ENCODE peak calls at places on chromosomes 5 and 9, in six cellular contexts. One of them, this sample, is unnamed.

GRCh38 chr5:23820764-23821471 is 313.5 kb downstream of the PRDM9 start:
- DNase-seq in H9: no peak
- DNase-seq in IMR-90: peak; percentile 1
- DNase-seq in mesendoderm: peak; percentile 47
- DNase-seq in mesenchymal stem cell: peak; percentile 56
- DNase-seq in H1: no peak
- DNase-seq in this sample: no peak

GRCh38 chr5:119331566-119332095 is 24.2 kb upstream of the TNFAIP8 start:
- DNase-seq in mesenchymal stem cell: peak; percentile 54
- DNase-seq in IMR-90: no peak
- DNase-seq in H1: no peak
- DNase-seq in H9: no peak
- DNase-seq in mesendoderm: no peak
- DNase-seq in this sample: no peak

GRCh38 chr9:19020886-19021285 is 12.1 kb downstream of the SAXO1 start:
- DNase-seq in mesenchymal stem cell: no peak
- DNase-seq in mesendoderm: no peak
- DNase-seq in IMR-90: no peak
- DNase-seq in H1: no peak
- DNase-seq in H9: no peak
- DNase-seq in this sample: no peak

GRCh38 chr5:176870110-176870591 is 29.0 kb downstream of the HK3 start:
- DNase-seq in IMR-90: peak; percentile 38
- DNase-seq in H9: peak; percentile 80
- DNase-seq in mesenchymal stem cell: peak; percentile 48
- DNase-seq in mesendoderm: peak; percentile 70
- DNase-seq in H1: peak; percentile 21
- DNase-seq in this sample: peak; percentile 52

GRCh38 chr5:57470339-57470738 is 12.3 kb downstream of the ACTBL2 start:
- DNase-seq in H9: no peak
- DNase-seq in H1: no peak
- DNase-seq in mesendoderm: no peak
- DNase-seq in mesenchymal stem cell: no peak
- DNase-seq in IMR-90: no peak
- DNase-seq in this sample: no peak

GRCh38 chr5:41821051-41821450 is 49.2 kb downstream of the OXCT1 start:
- DNase-seq in H9: no peak
- DNase-seq in mesendoderm: no peak
- DNase-seq in H1: no peak
- DNase-seq in IMR-90: no peak
- DNase-seq in mesenchymal stem cell: no peak
- DNase-seq in this sample: no peak

GRCh38 chr5:88881566-88881965 is 1.4 kb downstream of the MEF2C start:
- DNase-seq in H1: no peak
- DNase-seq in IMR-90: peak; percentile 9
- DNase-seq in H9: no peak
- DNase-seq in mesenchymal stem cell: peak; percentile 33
- DNase-seq in mesendoderm: no peak
- DNase-seq in this sample: no peak

GRCh38 chr5:179495906-179496455 is 54.4 kb upstream of the RUFY1 start:
- DNase-seq in H9: no peak
- DNase-seq in IMR-90: no peak
- DNase-seq in mesenchymal stem cell: no peak
- DNase-seq in H1: no peak
- DNase-seq in mesendoderm: no peak
- DNase-seq in this sample: no peak

GRCh38 chr5:141825836-141826560 is 52.2 kb downstream of the PCDH1 start:
- DNase-seq in mesendoderm: no peak
- DNase-seq in H1: no peak
- DNase-seq in H9: peak; percentile 61
- DNase-seq in mesenchymal stem cell: no peak
- DNase-seq in IMR-90: no peak
- DNase-seq in this sample: no peak

GRCh38 chr5:55935371-55935770 is 59.4 kb downstream of the IL6ST start:
- DNase-seq in mesendoderm: no peak
- DNase-seq in IMR-90: no peak
- DNase-seq in H9: no peak
- DNase-seq in H1: no peak
- DNase-seq in mesenchymal stem cell: no peak
- DNase-seq in this sample: no peak

GRCh38 chr5:56699588-56699987 is 115.8 kb upstream of the MAP3K1 start:
- DNase-seq in mesenchymal stem cell: no peak
- DNase-seq in IMR-90: no peak
- DNase-seq in H9: no peak
- DNase-seq in mesendoderm: no peak
- DNase-seq in H1: no peak
- DNase-seq in this sample: no peak

GRCh38 chr5:57453728-57454127 is 28.9 kb downstream of the ACTBL2 start:
- DNase-seq in mesendoderm: no peak
- DNase-seq in H1: no peak
- DNase-seq in H9: no peak
- DNase-seq in IMR-90: no peak
- DNase-seq in mesenchymal stem cell: no peak
- DNase-seq in this sample: no peak

GRCh38 chr9:108417726-108418125 is 438.1 kb downstream of the ACTL7B start:
- DNase-seq in mesenchymal stem cell: peak; percentile 30
- DNase-seq in H1: no peak
- DNase-seq in IMR-90: no peak
- DNase-seq in H9: no peak
- DNase-seq in mesendoderm: no peak
- DNase-seq in this sample: no peak

DNA sequence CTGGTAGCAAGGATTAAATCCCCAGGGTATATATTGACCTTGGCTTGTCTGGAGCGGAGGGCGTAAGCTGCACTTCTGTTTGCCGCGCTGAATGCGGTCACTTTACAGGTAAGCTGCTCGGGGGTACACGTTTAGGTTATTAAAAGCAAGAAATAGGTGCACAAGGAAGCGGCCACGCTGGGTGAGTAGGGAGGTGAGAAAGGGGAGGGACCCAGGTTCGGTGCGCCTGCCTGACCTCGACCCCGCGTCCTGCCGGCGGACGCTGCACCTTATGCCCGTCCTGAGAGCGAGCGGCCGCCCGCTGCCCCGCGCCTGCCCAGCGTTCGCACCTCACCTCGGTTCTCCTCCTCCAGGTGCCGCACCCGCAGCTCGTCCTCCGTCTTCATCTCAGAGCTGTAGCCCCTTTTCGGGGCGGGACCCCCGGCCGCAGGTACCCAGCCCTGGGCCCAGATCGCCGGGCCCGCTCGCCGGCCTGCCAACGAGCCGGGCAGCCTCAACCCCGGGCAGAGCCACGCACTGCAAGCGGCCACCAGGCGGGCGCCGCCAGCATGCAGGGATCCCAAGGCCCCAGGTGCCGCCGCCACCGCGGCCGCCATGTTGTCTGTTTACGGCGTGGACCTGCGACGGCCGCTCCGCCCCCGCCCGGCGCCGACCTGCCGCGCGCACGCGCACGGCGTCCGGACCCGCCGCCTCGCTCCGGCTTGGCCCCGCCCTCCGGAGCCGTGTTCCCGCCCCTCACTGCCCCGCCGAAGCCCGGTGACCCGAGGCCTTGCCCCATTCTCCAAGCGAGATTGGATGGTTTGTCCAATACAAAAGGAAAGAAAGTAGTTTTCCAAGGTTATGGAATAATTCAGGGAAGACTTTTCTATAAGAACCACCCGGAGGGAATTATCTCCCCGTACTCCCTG is at the start of gene AUH:
- DNase-seq in IMR-90: peak; percentile 67
- DNase-seq in mesenchymal stem cell: peak; percentile 66
- DNase-seq in H9: peak; percentile 87
- DNase-seq in mesendoderm: peak; percentile 88
- DNase-seq in H1: peak; percentile 47
- DNase-seq in this sample: peak; percentile 75
- H2AK5ac ChIP-seq in IMR-90: peak within 1 kb of the TSS; percentile 2
- H2AK5ac ChIP-seq in mesenchymal stem cell: no peak within 1 kb of the TSS
- H2AK5ac ChIP-seq in H9: no peak within 1 kb of the TSS
- H2AK5ac ChIP-seq in mesendoderm: no peak within 1 kb of the TSS
- H2AK5ac ChIP-seq in H1: no peak within 1 kb of the TSS
- H2AK5ac ChIP-seq in this sample: no peak within 1 kb of the TSS

GRCh38 chr5:185095-186070 is 5.9 kb upstream of the LRRC14B start:
- DNase-seq in IMR-90: no peak
- DNase-seq in mesenchymal stem cell: peak; percentile 80
- DNase-seq in mesendoderm: no peak
- DNase-seq in H1: no peak
- DNase-seq in H9: no peak
- DNase-seq in this sample: no peak

GRCh38 chr5:188488-189481 is 2.5 kb upstream of the LRRC14B start:
- DNase-seq in H1: peak; percentile 76
- DNase-seq in mesenchymal stem cell: peak; percentile 81
- DNase-seq in mesendoderm: peak; percentile 93
- DNase-seq in IMR-90: peak; percentile 77
- DNase-seq in H9: peak; percentile 92
- DNase-seq in this sample: peak; percentile 81

GRCh38 chr5:187617-188451 is 3.5 kb upstream of the LRRC14B start:
- DNase-seq in H1: no peak
- DNase-seq in mesenchymal stem cell: peak; percentile 7
- DNase-seq in IMR-90: no peak
- DNase-seq in H9: no peak
- DNase-seq in mesendoderm: peak; percentile 33
- DNase-seq in this sample: no peak

GRCh38 chr5:186091-187041 is 4.9 kb upstream of the LRRC14B start:
- DNase-seq in H1: no peak
- DNase-seq in IMR-90: no peak
- DNase-seq in mesendoderm: no peak
- DNase-seq in mesenchymal stem cell: no peak
- DNase-seq in H9: no peak
- DNase-seq in this sample: no peak

DNA sequence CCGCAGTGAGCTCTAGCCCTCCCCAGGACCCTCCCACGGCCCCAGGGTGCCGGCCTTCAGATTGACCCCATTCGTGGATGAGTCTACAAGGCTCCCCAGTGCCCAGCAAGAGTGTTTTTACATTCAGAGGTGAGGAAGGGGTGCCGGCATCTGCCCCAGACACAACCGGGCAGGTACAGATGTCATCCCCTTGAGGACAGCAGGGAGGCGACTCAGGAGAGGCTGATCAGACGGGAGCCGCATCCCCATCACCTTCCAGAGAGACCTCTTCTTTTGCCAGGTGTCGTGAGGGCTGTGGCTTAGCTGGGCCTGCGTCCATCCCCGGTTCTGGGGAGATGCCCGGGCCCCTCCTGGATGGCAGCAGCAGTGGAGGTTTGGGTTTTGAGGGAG is 4.3 kb upstream of the LRRC14B start:
- DNase-seq in H9: no peak
- DNase-seq in H1: no peak
- DNase-seq in IMR-90: no peak
- DNase-seq in mesendoderm: no peak
- DNase-seq in mesenchymal stem cell: no peak
- DNase-seq in this sample: no peak
- H2AK5ac ChIP-seq in H9: no peak overlapping the region
- H2AK5ac ChIP-seq in H1: no peak overlapping the region
- H2AK5ac ChIP-seq in IMR-90: no peak overlapping the region
- H2AK5ac ChIP-seq in mesendoderm: no peak overlapping the region
- H2AK5ac ChIP-seq in mesenchymal stem cell: no peak overlapping the region
- H2AK5ac ChIP-seq in this sample: peak overlapping the region; percentile 45

GRCh38 chr5:174531782-174532191 is 192.6 kb upstream of the MSX2 start:
- DNase-seq in H1: no peak
- DNase-seq in IMR-90: no peak
- DNase-seq in mesenchymal stem cell: peak; percentile 77
- DNase-seq in mesendoderm: no peak
- DNase-seq in H9: no peak
- DNase-seq in this sample: no peak

GRCh38 chr5:174529925-174530681 is 194.3 kb upstream of the MSX2 start:
- DNase-seq in mesendoderm: no peak
- DNase-seq in H9: no peak
- DNase-seq in IMR-90: no peak
- DNase-seq in H1: no peak
- DNase-seq in mesenchymal stem cell: no peak
- DNase-seq in this sample: no peak

GRCh38 chr5:174526177-174526576 is 198.2 kb upstream of the MSX2 start:
- DNase-seq in H9: no peak
- DNase-seq in H1: no peak
- DNase-seq in mesenchymal stem cell: no peak
- DNase-seq in mesendoderm: no peak
- DNase-seq in IMR-90: no peak
- DNase-seq in this sample: no peak

GRCh38 chr5:174528821-174529544 is 195.4 kb upstream of the MSX2 start:
- DNase-seq in mesendoderm: no peak
- DNase-seq in H1: no peak
- DNase-seq in H9: no peak
- DNase-seq in IMR-90: peak; percentile 28
- DNase-seq in mesenchymal stem cell: no peak
- DNase-seq in this sample: no peak

GRCh38 chr5:174527936-174528557 is 196.3 kb upstream of the MSX2 start:
- DNase-seq in mesenchymal stem cell: no peak
- DNase-seq in IMR-90: peak; percentile 31
- DNase-seq in H9: no peak
- DNase-seq in H1: no peak
- DNase-seq in mesendoderm: no peak
- DNase-seq in this sample: no peak
- H2AK5ac ChIP-seq in mesenchymal stem cell: no peak overlapping the region
- H2AK5ac ChIP-seq in IMR-90: no peak overlapping the region
- H2AK5ac ChIP-seq in H9: no peak overlapping the region
- H2AK5ac ChIP-seq in H1: no peak overlapping the region
- H2AK5ac ChIP-seq in mesendoderm: no peak overlapping the region
- H2AK5ac ChIP-seq in this sample: no peak overlapping the region

GRCh38 chr9:137423810-137424291 is 658 bp downstream of the NOXA1 start:
- DNase-seq in IMR-90: no peak
- DNase-seq in mesenchymal stem cell: no peak
- DNase-seq in mesendoderm: no peak
- DNase-seq in H9: no peak
- DNase-seq in H1: no peak
- DNase-seq in this sample: no peak

GRCh38 chr9:137428311-137428630 is 5.1 kb downstream of the NOXA1 start:
- DNase-seq in mesendoderm: no peak
- DNase-seq in H9: no peak
- DNase-seq in IMR-90: no peak
- DNase-seq in H1: no peak
- DNase-seq in mesenchymal stem cell: no peak
- DNase-seq in this sample: no peak

GRCh38 chr9:137427454-137428310 is 4.5 kb downstream of the NOXA1 start:
- DNase-seq in H9: no peak
- DNase-seq in H1: no peak
- DNase-seq in IMR-90: no peak
- DNase-seq in mesendoderm: no peak
- DNase-seq in mesenchymal stem cell: no peak
- DNase-seq in this sample: no peak

GRCh38 chr9:137428841-137429545 is 5.8 kb downstream of the NOXA1 start:
- DNase-seq in H1: no peak
- DNase-seq in H9: no peak
- DNase-seq in IMR-90: no peak
- DNase-seq in mesendoderm: no peak
- DNase-seq in mesenchymal stem cell: no peak
- DNase-seq in this sample: no peak

DNA sequence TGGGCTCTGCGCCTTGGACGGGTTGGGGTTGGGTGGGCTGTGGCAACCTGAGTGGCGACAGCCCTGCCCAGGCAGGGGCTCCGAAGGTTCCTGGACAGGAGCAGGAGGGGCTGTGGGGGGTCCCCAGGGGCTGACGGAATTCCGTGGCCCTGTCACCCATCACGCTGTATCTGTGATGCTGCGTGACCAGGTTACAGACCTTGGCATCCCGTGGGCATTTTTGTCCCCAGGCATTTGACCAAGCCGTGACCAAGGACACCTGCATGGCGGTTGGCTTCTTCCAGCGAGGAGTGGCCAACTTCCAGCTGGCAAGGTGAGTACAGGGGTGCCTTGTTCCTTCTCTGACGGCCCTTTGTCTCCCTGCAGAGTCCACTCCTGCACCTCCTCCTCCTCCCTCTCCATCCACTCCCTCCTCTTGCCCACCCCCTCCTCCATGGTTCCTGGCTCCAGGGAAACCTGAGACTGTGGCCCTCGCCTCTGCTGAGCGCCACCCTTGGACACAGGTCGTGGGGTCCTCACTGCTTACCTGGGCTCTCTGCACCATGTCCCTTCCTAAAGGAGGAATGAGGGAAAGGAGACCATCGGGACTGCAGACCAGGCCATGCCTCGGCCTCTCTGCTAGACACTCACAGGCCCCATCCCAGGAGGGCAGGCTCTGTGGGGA is 3.0 kb downstream of the NOXA1 start:
- DNase-seq in IMR-90: no peak
- DNase-seq in mesenchymal stem cell: no peak
- DNase-seq in mesendoderm: no peak
- DNase-seq in H9: no peak
- DNase-seq in H1: no peak
- DNase-seq in this sample: no peak
- H2AK5ac ChIP-seq in IMR-90: no peak overlapping the region
- H2AK5ac ChIP-seq in mesenchymal stem cell: no peak overlapping the region
- H2AK5ac ChIP-seq in mesendoderm: no peak overlapping the region
- H2AK5ac ChIP-seq in H9: no peak overlapping the region
- H2AK5ac ChIP-seq in H1: no peak overlapping the region
- H2AK5ac ChIP-seq in this sample: peak overlapping the region; percentile 28

This sample was measured in neuronal stem cell.